ENCODE peak calls at places on chromosomes 11 and 22, in six cellular contexts. W is spleen, R is glutamatergic neuron, P is fibroblast of pulmonary artery, U is astrocyte of the cerebellum, Y is fibroblast of lung. Q is an unnamed sample.

GRCh38 chr11:89436071-89436470 is 55.1 kb downstream of the NOX4 start:
- DNase-seq in W (no peak), U (no peak), R (no peak), P (peak; percentile 76), Y (peak; percentile 53), Q (peak; percentile 20)

GRCh38 chr11:115164774-115165173 is 339.4 kb downstream of the CADM1 start:
- DNase-seq in W (no peak), R (no peak), U (peak; percentile 3), P (no peak), Y (peak; percentile 30), Q (no peak)

GRCh38 chr11:127651888-127652221 is 651.3 kb upstream of the KIRREL3 start:
- DNase-seq in Y (peak; percentile 51), R (no peak), U (no peak), W (no peak), P (no peak), Q (no peak)

GRCh38 chr22:48743601-48744282 is 1083.9 kb downstream of the BRD1 start:
- DNase-seq in Y (no peak), U (no peak), P (no peak), R (no peak), W (peak; percentile 61), Q (no peak)

GRCh38 chr11:73013021-73013420 is 129.1 kb downstream of the FCHSD2 start:
- DNase-seq in Y (no peak), P (no peak), W (no peak), U (no peak), R (no peak), Q (no peak)

GRCh38 chr11:17611049-17611448 is 64.0 kb downstream of the OTOG start:
- DNase-seq in R (no peak), P (no peak), W (no peak), U (no peak), Y (no peak), Q (no peak)

GRCh38 chr11:66981976-66982578 is 7.0 kb downstream of the C11orf86 start:
- DNase-seq in R (no peak), W (no peak), U (peak; percentile 91), P (peak; percentile 90), Y (peak; percentile 91), Q (no peak)

GRCh38 chr22:29112102-29112501 is 39.3 kb downstream of the KREMEN1 start:
- DNase-seq in U (no peak), W (no peak), P (no peak), Y (no peak), R (no peak), Q (no peak)

GRCh38 chr11:16194566-16194965 is 161.8 kb downstream of the SOX6 start:
- DNase-seq in U (peak; percentile 50), P (peak; percentile 68), R (no peak), Y (peak; percentile 55), W (no peak), Q (no peak)

GRCh38 chr11:100780470-100780869 is 93.4 kb downstream of the ARHGAP42 start:
- DNase-seq in U (no peak), R (no peak), Y (no peak), P (no peak), W (no peak), Q (no peak)

GRCh38 chr22:27372969-27373670 is 428.4 kb downstream of the MN1 start:
- DNase-seq in P (no peak), W (no peak), Y (peak; percentile 39), U (no peak), R (peak; percentile 72), Q (peak; percentile 87)

GRCh38 chr11:2548596-2548995 is 103.8 kb downstream of the KCNQ1 start:
- DNase-seq in W (peak; percentile 41), U (no peak), P (no peak), Y (no peak), R (peak; percentile 4), Q (no peak)

GRCh38 chr11:33672273-33672672 is 28.4 kb downstream of the C11orf91 start:
- DNase-seq in W (no peak), U (no peak), Y (no peak), P (no peak), R (no peak), Q (no peak)

GRCh38 chr11:30255637-30256036 is 24.8 kb downstream of the FSHB start:
- DNase-seq in R (no peak), Y (no peak), W (no peak), U (no peak), P (no peak), Q (no peak)
- TF ChIP-seq CTCF in R (no peak), Y (no peak), W (no peak), U (no peak), P (no peak), Q (no peak)

DNA sequence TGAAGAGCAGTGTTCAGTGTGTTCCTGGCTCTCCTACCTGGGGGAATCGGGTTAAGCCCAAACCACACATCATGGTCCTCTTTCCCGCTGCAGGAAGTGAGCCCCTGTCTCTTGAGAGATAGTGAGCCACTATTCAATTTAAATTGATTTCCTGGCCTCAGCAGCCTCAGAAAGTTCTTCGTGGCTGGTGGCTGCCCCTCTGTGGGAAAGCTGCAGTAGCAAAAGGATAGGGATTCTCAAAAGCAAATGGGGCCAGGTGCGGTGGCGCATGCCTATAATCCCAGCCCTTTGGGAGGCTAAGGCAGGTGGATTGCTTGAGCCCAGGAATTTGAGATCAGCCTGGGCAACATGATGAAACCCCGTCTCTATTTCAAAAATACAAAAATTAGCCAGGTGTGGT is 49.1 kb upstream of the CD5 start:
- DNase-seq in Y (no peak), W (no peak), P (no peak), R (no peak), U (no peak), Q (no peak)
- TF ChIP-seq CTCF in Y (no peak), W (no peak), P (no peak), R (no peak), U (no peak), Q (no peak)

GRCh38 chr11:92152245-92152644 is 72.4 kb upstream of the FAT3 start:
- DNase-seq in W (no peak), Y (no peak), P (no peak), R (no peak), U (no peak), Q (no peak)

GRCh38 chr11:92154611-92155010 is 70.0 kb upstream of the FAT3 start:
- DNase-seq in Y (no peak), P (no peak), R (no peak), W (no peak), U (no peak), Q (no peak)

GRCh38 chr11:92153542-92153941 is 71.1 kb upstream of the FAT3 start:
- DNase-seq in Y (no peak), U (no peak), P (no peak), R (no peak), W (no peak), Q (no peak)

DNA sequence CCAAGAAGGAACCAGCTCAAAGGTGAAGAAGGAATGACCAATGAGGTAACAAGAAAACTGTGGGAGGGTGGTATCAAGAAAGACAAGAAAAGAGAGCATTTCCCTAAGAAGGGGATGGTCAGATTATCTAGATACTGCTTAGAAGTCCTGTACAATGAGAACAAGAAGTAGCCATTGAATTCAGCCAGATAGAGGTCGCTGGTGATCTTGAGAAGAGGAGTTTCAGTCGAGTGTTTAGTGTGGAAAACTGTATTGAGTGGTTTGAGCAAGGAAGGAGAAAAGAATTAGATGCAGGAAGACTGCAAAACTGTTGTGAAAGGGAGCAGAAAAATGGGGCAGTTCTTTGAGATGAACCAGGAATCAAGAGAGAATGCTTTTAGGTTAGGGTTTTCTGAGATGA is 74.6 kb upstream of the FAT3 start:
- DNase-seq in P (no peak), W (no peak), Y (peak; percentile 3), R (no peak), U (no peak), Q (no peak)
- TF ChIP-seq CTCF in P (no peak), W (no peak), Y (peak; percentile 26), R (no peak), U (no peak), Q (no peak)

GRCh38 chr22:50074056-50074455 is 11.2 kb downstream of the MLC1 start:
- DNase-seq in R (no peak), U (no peak), W (peak; percentile 36), P (no peak), Y (peak; percentile 32), Q (no peak)
- TF ChIP-seq CTCF in R (no peak), U (no peak), W (no peak), P (no peak), Y (no peak), Q (no peak)

GRCh38 chr11:61607920-61608599 is 27.2 kb upstream of the SYT7 start:
- DNase-seq in U (no peak), W (no peak), Y (no peak), P (no peak), R (no peak), Q (no peak)

GRCh38 chr11:61610905-61611304 is 30.0 kb upstream of the SYT7 start:
- DNase-seq in R (no peak), W (no peak), U (no peak), Y (no peak), P (no peak), Q (no peak)

GRCh38 chr11:61611309-61611708 is 30.4 kb upstream of the SYT7 start:
- DNase-seq in R (peak; percentile 82), W (no peak), U (no peak), Y (no peak), P (no peak), Q (no peak)

GRCh38 chr11:61609000-61609969 is 28.4 kb upstream of the SYT7 start:
- DNase-seq in R (peak; percentile 75), Y (no peak), W (no peak), U (no peak), P (no peak), Q (no peak)

DNA sequence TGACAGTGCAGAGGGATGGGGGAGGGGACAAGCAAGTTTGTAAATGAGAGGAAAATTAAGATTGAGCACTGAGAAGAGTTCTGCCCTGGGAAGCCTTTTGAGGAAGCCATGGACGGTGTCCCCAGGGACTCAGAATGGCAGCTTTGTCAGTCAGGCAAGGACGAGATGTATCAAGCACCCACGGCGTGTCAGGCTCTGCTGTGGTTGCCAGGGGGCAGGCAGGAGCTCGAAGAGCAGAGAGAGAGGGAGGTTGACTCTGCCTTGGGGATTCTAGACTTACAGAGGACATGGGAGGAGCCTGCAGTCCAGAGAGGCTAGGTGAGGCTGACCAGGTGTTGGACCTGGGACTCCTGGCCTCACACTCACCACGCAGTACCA is 29.1 kb upstream of the SYT7 start:
- DNase-seq in P (no peak), R (peak; percentile 54), Y (no peak), W (no peak), U (no peak), Q (no peak)
- TF ChIP-seq CTCF in P (peak; percentile 8), R (no peak), Y (no peak), W (no peak), U (peak; percentile 18), Q (no peak)

DNA sequence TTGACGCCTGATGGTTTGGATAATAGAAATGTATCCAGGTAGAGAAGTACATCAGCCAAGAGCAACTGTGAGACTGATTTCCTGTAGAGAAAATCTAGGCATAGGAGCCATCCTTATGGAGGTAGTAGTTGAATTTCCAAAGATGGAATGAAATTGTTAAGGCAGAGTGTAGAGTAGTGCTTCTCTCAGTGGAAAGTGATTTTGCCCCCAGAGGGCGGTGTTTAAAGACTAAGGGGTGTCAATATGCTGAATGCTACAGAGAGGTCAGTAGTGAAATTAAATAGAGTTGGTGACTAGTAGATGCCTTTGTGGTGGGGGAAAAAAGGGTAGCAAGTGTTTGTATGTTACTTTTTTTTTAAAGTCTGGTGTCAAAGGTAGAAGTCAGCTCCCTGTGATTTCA is 54.5 kb downstream of the TRIM44 start:
- DNase-seq in R (peak; percentile 24), Y (no peak), U (no peak), P (no peak), W (no peak), Q (no peak)
- TF ChIP-seq CTCF in R (no peak), Y (no peak), U (no peak), P (peak; percentile 14), W (no peak), Q (no peak)

GRCh38 chr11:26522912-26523610 is 49.0 kb downstream of the MUC15 start:
- DNase-seq in U (peak; percentile 1), P (peak; percentile 43), W (no peak), R (no peak), Y (peak; percentile 11), Q (no peak)
- TF ChIP-seq CTCF in U (peak; percentile 20), P (peak; percentile 45), W (no peak), R (peak; percentile 39), Y (no peak), Q (no peak)

GRCh38 chr11:116644948-116645305 is 127.9 kb downstream of the BUD13 start:
- DNase-seq in Y (no peak), U (no peak), R (no peak), W (no peak), P (no peak), Q (no peak)
- TF ChIP-seq CTCF in Y (no peak), U (no peak), R (no peak), W (no peak), P (no peak), Q (no peak)

Q was measured in nephron progenitor cell.